ENCODE peak calls at places on chromosome 16, in five cellular contexts. R is neural progenitor cell, C is PC-3, B is fibroblast of lung, T is astrocyte. Q is an unnamed sample.

GRCh38 chr16:11401161-11402050 is 56.1 kb downstream of the RMI2 start:
- DNase-seq in R (no peak), C (peak), B (no peak), T (no peak), Q (no peak)

GRCh38 chr16:57471209-57471608 is 8.7 kb downstream of the POLR2C start:
- DNase-seq in R (no peak), C (no peak), B (no peak), T (no peak), Q (no peak)

GRCh38 chr16:75614247-75614897 is 8.7 kb downstream of the ADAT1 start:
- DNase-seq in R (no peak), C (peak), B (peak), T (peak), Q (no peak)

GRCh38 chr16:62034236-62035114 is 1.8 kb downstream of the CDH8 start:
- DNase-seq in R (peak), C (no peak), B (no peak), T (no peak), Q (no peak)

GRCh38 chr16:4053663-4054479 is 62.4 kb downstream of the ADCY9 start:
- DNase-seq in R (no peak), C (peak), B (peak), T (peak), Q (peak)

GRCh38 chr16:63652091-63652490 is 1469.8 kb downstream of the CDH11 start:
- DNase-seq in R (peak), C (no peak), B (no peak), T (no peak), Q (no peak)

GRCh38 chr16:70454221-70455034 is at the start of gene FCSK:
- DNase-seq in R (peak), C (peak), B (peak), T (peak), Q (peak)

GRCh38 chr16:49876716-49877129 is 20.8 kb upstream of the ZNF423 start:
- DNase-seq in R (peak), C (peak), B (no peak), T (no peak), Q (peak)

GRCh38 chr16:10370096-10370726 is 15.7 kb upstream of the ATF7IP2 start:
- DNase-seq in R (no peak), C (no peak), B (peak), T (peak), Q (no peak)

GRCh38 chr16:47019563-47019962 is 46.1 kb upstream of the DNAJA2 start:
- DNase-seq in R (no peak), C (peak), B (peak), T (no peak), Q (peak)

GRCh38 chr16:47017636-47018035 is 44.2 kb upstream of the DNAJA2 start:
- DNase-seq in R (no peak), C (no peak), B (no peak), T (no peak), Q (no peak)

GRCh38 chr16:47013910-47014309 is 40.4 kb upstream of the DNAJA2 start:
- DNase-seq in R (no peak), C (no peak), B (no peak), T (no peak), Q (no peak)

GRCh38 chr16:47018223-47018891 is 44.9 kb upstream of the DNAJA2 start:
- DNase-seq in R (peak), C (peak), B (peak), T (peak), Q (peak)

GRCh38 chr16:47016700-47017133 is 43.2 kb upstream of the DNAJA2 start:
- DNase-seq in R (no peak), C (no peak), B (no peak), T (no peak), Q (no peak)
- TF ChIP-seq EZH2 in R (no peak), C (no peak), B (no peak), T (no peak), Q (no peak)

GRCh38 chr16:2955438-2955778 is 8.7 kb upstream of the KREMEN2 start:
- DNase-seq in R (no peak), C (no peak), B (no peak), T (no peak), Q (no peak)
- TF ChIP-seq EZH2 in R (no peak), C (no peak), B (no peak), T (no peak), Q (no peak)

GRCh38 chr16:73797115-73797514 is 499.5 kb upstream of the PSMD7 start:
- DNase-seq in R (no peak), C (no peak), B (no peak), T (no peak), Q (no peak)

GRCh38 chr16:73794936-73795335 is 501.7 kb upstream of the PSMD7 start:
- DNase-seq in R (no peak), C (no peak), B (no peak), T (no peak), Q (no peak)

GRCh38 chr16:73792199-73793108 is 504.2 kb upstream of the PSMD7 start:
- DNase-seq in R (no peak), C (no peak), B (no peak), T (no peak), Q (no peak)

GRCh38 chr16:73793286-73793685 is 503.3 kb upstream of the PSMD7 start:
- DNase-seq in R (no peak), C (no peak), B (no peak), T (no peak), Q (no peak)
- TF ChIP-seq EZH2 in R (no peak), C (no peak), B (no peak), T (no peak), Q (no peak)

GRCh38 chr16:86498661-86499493 is 11.4 kb upstream of the FOXF1 start:
- DNase-seq in R (peak), C (no peak), B (no peak), T (no peak), Q (no peak)
- TF ChIP-seq EZH2 in R (peak), C (no peak), B (no peak), T (peak), Q (peak)

GRCh38 chr16:88705746-88706287 is 391 bp downstream of the RNF166 start:
- DNase-seq in R (peak), C (no peak), B (no peak), T (no peak), Q (no peak)

GRCh38 chr16:88703486-88704309 is 2.5 kb downstream of the RNF166 start:
- DNase-seq in R (no peak), C (no peak), B (peak), T (no peak), Q (peak)

GRCh38 chr16:88706965-88707871 is 915 bp downstream of the CTU2 start:
- DNase-seq in R (no peak), C (no peak), B (no peak), T (no peak), Q (no peak)

GRCh38 chr16:88706288-88706964 is at the start of the genes CTU2 and RNF166:
- DNase-seq in R (peak), C (peak), B (peak), T (peak), Q (peak)

DNA sequence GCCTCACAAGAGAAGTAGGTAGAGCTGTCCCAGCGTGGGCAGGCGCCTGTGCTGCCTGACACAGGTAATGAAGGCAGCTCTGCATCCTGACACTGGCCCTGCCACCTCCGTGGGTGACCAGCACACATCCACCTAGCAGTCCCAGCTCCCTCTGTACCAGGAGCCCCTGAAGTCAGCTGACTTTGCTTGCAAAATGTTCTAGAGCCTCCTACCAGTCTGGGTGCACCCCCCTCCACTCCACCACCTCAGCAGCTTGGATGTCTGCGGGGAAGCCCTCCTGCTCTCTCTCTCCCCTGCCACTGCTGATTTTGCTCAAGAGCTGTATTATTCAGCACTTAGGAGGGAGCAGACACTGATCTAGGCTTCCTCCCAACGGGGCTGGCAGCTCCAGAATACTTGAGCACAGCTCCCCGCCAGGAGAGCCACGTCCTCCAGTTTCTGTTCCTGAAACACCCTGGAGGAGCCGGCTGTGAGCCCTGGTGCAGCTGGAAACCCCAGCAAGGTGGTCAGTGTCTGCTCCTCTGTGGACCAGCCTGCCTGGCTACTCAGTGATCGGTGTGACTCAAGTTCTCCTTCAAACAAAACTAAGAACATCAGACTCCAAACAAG is 1.0 kb downstream of the RNF166 start:
- DNase-seq in R (no peak), C (no peak), B (peak), T (peak), Q (peak)
- TF ChIP-seq EZH2 in R (no peak), C (no peak), B (no peak), T (no peak), Q (no peak)

Q was measured in A673.